ENCODE peak calls at places on chromosome 15, in ten cellular contexts. One of them, this sample, is unnamed.
A peak's percentile ranks its signal among the peaks of the same experiment; 100 is the strongest.

GRCh38 chr15:67462802-67463201 is 58.1 kb upstream of the C15orf61 start:
- DNase-seq in ELR: no peak
- DNase-seq in HTR-8/SVneo: no peak
- DNase-seq in body of pancreas: no peak
- DNase-seq in cardiac fibroblast: no peak
- DNase-seq in activated CD4-positive, alpha-beta T cell treated with anti-CD3 and anti-CD28 coated beads, Interleukin-2, amount 50 U/mL, for 24 hours: no peak
- DNase-seq in anterior cingulate cortex: no peak
- DNase-seq in NCI-H2171: no peak
- DNase-seq in A172: no peak
- DNase-seq in activated T-helper 1 cell treated with anti-CD3 and anti-CD28 coated beads, Interleukin-12 subunit alpha, Interleukin-12 subunit beta, Interleukin-2, Interleukin-4 antibody, amounts not matched to agents 30 ng/mL and 10 ng/mL and 1 ng/mL, durations not matched to agents 14 hours and 24 hours and 36 hours: no peak
- DNase-seq in this sample: no peak

GRCh38 chr15:65400760-65401606 is 21.8 kb downstream of the IGDCC4 start:
- DNase-seq in HTR-8/SVneo: peak; percentile 91
- DNase-seq in body of pancreas: peak; percentile 76
- DNase-seq in A172: peak; percentile 63
- DNase-seq in ELR: peak; percentile 79
- DNase-seq in activated T-helper 1 cell treated with anti-CD3 and anti-CD28 coated beads, Interleukin-12 subunit alpha, Interleukin-12 subunit beta, Interleukin-2, Interleukin-4 antibody, amounts not matched to agents 30 ng/mL and 10 ng/mL and 1 ng/mL, durations not matched to agents 14 hours and 24 hours and 36 hours: peak; percentile 21
- DNase-seq in anterior cingulate cortex: peak; percentile 34
- DNase-seq in NCI-H2171: peak; percentile 85
- DNase-seq in activated CD4-positive, alpha-beta T cell treated with anti-CD3 and anti-CD28 coated beads, Interleukin-2, amount 50 U/mL, for 24 hours: peak; percentile 17
- DNase-seq in cardiac fibroblast: peak; percentile 77
- DNase-seq in this sample: peak; percentile 83

GRCh38 chr15:90955911-90956310 is 1.2 kb downstream of the RCCD1 start:
- DNase-seq in body of pancreas: peak; percentile 57
- DNase-seq in HTR-8/SVneo: no peak
- DNase-seq in activated CD4-positive, alpha-beta T cell treated with anti-CD3 and anti-CD28 coated beads, Interleukin-2, amount 50 U/mL, for 24 hours: no peak
- DNase-seq in activated T-helper 1 cell treated with anti-CD3 and anti-CD28 coated beads, Interleukin-12 subunit alpha, Interleukin-12 subunit beta, Interleukin-2, Interleukin-4 antibody, amounts not matched to agents 30 ng/mL and 10 ng/mL and 1 ng/mL, durations not matched to agents 14 hours and 24 hours and 36 hours: no peak
- DNase-seq in anterior cingulate cortex: no peak
- DNase-seq in A172: no peak
- DNase-seq in ELR: no peak
- DNase-seq in cardiac fibroblast: no peak
- DNase-seq in NCI-H2171: peak; percentile 29
- DNase-seq in this sample: no peak

GRCh38 chr15:82748315-82748714 is 38.6 kb upstream of the AP3B2 start:
- DNase-seq in cardiac fibroblast: no peak
- DNase-seq in activated CD4-positive, alpha-beta T cell treated with anti-CD3 and anti-CD28 coated beads, Interleukin-2, amount 50 U/mL, for 24 hours: no peak
- DNase-seq in body of pancreas: no peak
- DNase-seq in NCI-H2171: no peak
- DNase-seq in HTR-8/SVneo: no peak
- DNase-seq in ELR: no peak
- DNase-seq in activated T-helper 1 cell treated with anti-CD3 and anti-CD28 coated beads, Interleukin-12 subunit alpha, Interleukin-12 subunit beta, Interleukin-2, Interleukin-4 antibody, amounts not matched to agents 30 ng/mL and 10 ng/mL and 1 ng/mL, durations not matched to agents 14 hours and 24 hours and 36 hours: no peak
- DNase-seq in anterior cingulate cortex: no peak
- DNase-seq in A172: no peak
- DNase-seq in this sample: no peak

GRCh38 chr15:39400002-39400401 is 180.9 kb upstream of the THBS1 start:
- DNase-seq in activated CD4-positive, alpha-beta T cell treated with anti-CD3 and anti-CD28 coated beads, Interleukin-2, amount 50 U/mL, for 24 hours: no peak
- DNase-seq in A172: no peak
- DNase-seq in anterior cingulate cortex: no peak
- DNase-seq in HTR-8/SVneo: no peak
- DNase-seq in cardiac fibroblast: no peak
- DNase-seq in ELR: no peak
- DNase-seq in NCI-H2171: no peak
- DNase-seq in body of pancreas: no peak
- DNase-seq in activated T-helper 1 cell treated with anti-CD3 and anti-CD28 coated beads, Interleukin-12 subunit alpha, Interleukin-12 subunit beta, Interleukin-2, Interleukin-4 antibody, amounts not matched to agents 30 ng/mL and 10 ng/mL and 1 ng/mL, durations not matched to agents 14 hours and 24 hours and 36 hours: no peak
- DNase-seq in this sample: peak; percentile 30

GRCh38 chr15:65066635-65067333 is 1.0 kb downstream of the RASL12 start:
- DNase-seq in activated T-helper 1 cell treated with anti-CD3 and anti-CD28 coated beads, Interleukin-12 subunit alpha, Interleukin-12 subunit beta, Interleukin-2, Interleukin-4 antibody, amounts not matched to agents 30 ng/mL and 10 ng/mL and 1 ng/mL, durations not matched to agents 14 hours and 24 hours and 36 hours: no peak
- DNase-seq in anterior cingulate cortex: no peak
- DNase-seq in cardiac fibroblast: no peak
- DNase-seq in A172: no peak
- DNase-seq in NCI-H2171: no peak
- DNase-seq in activated CD4-positive, alpha-beta T cell treated with anti-CD3 and anti-CD28 coated beads, Interleukin-2, amount 50 U/mL, for 24 hours: no peak
- DNase-seq in ELR: no peak
- DNase-seq in HTR-8/SVneo: no peak
- DNase-seq in body of pancreas: no peak
- DNase-seq in this sample: no peak

GRCh38 chr15:58676766-58677165 is 72.7 kb downstream of the ADAM10 start:
- DNase-seq in ELR: no peak
- DNase-seq in cardiac fibroblast: no peak
- DNase-seq in HTR-8/SVneo: no peak
- DNase-seq in anterior cingulate cortex: no peak
- DNase-seq in A172: no peak
- DNase-seq in body of pancreas: no peak
- DNase-seq in activated CD4-positive, alpha-beta T cell treated with anti-CD3 and anti-CD28 coated beads, Interleukin-2, amount 50 U/mL, for 24 hours: no peak
- DNase-seq in activated T-helper 1 cell treated with anti-CD3 and anti-CD28 coated beads, Interleukin-12 subunit alpha, Interleukin-12 subunit beta, Interleukin-2, Interleukin-4 antibody, amounts not matched to agents 30 ng/mL and 10 ng/mL and 1 ng/mL, durations not matched to agents 14 hours and 24 hours and 36 hours: no peak
- DNase-seq in NCI-H2171: no peak
- DNase-seq in this sample: no peak

GRCh38 chr15:68580026-68580882 is 1.5 kb downstream of the CORO2B start:
- DNase-seq in ELR: no peak
- DNase-seq in anterior cingulate cortex: no peak
- DNase-seq in A172: no peak
- DNase-seq in cardiac fibroblast: no peak
- DNase-seq in activated CD4-positive, alpha-beta T cell treated with anti-CD3 and anti-CD28 coated beads, Interleukin-2, amount 50 U/mL, for 24 hours: no peak
- DNase-seq in body of pancreas: no peak
- DNase-seq in NCI-H2171: no peak
- DNase-seq in activated T-helper 1 cell treated with anti-CD3 and anti-CD28 coated beads, Interleukin-12 subunit alpha, Interleukin-12 subunit beta, Interleukin-2, Interleukin-4 antibody, amounts not matched to agents 30 ng/mL and 10 ng/mL and 1 ng/mL, durations not matched to agents 14 hours and 24 hours and 36 hours: no peak
- DNase-seq in HTR-8/SVneo: no peak
- DNase-seq in this sample: peak; percentile 87

GRCh38 chr15:51492528-51492927 is 130.0 kb downstream of the DMXL2 start:
- DNase-seq in NCI-H2171: peak; percentile 64
- DNase-seq in anterior cingulate cortex: no peak
- DNase-seq in cardiac fibroblast: no peak
- DNase-seq in HTR-8/SVneo: no peak
- DNase-seq in ELR: no peak
- DNase-seq in A172: no peak
- DNase-seq in activated CD4-positive, alpha-beta T cell treated with anti-CD3 and anti-CD28 coated beads, Interleukin-2, amount 50 U/mL, for 24 hours: no peak
- DNase-seq in body of pancreas: no peak
- DNase-seq in activated T-helper 1 cell treated with anti-CD3 and anti-CD28 coated beads, Interleukin-12 subunit alpha, Interleukin-12 subunit beta, Interleukin-2, Interleukin-4 antibody, amounts not matched to agents 30 ng/mL and 10 ng/mL and 1 ng/mL, durations not matched to agents 14 hours and 24 hours and 36 hours: no peak
- DNase-seq in this sample: no peak

GRCh38 chr15:36879568-36880225 is 220.7 kb downstream of the MEIS2 start:
- DNase-seq in activated T-helper 1 cell treated with anti-CD3 and anti-CD28 coated beads, Interleukin-12 subunit alpha, Interleukin-12 subunit beta, Interleukin-2, Interleukin-4 antibody, amounts not matched to agents 30 ng/mL and 10 ng/mL and 1 ng/mL, durations not matched to agents 14 hours and 24 hours and 36 hours: no peak
- DNase-seq in NCI-H2171: no peak
- DNase-seq in activated CD4-positive, alpha-beta T cell treated with anti-CD3 and anti-CD28 coated beads, Interleukin-2, amount 50 U/mL, for 24 hours: no peak
- DNase-seq in anterior cingulate cortex: no peak
- DNase-seq in ELR: no peak
- DNase-seq in A172: no peak
- DNase-seq in cardiac fibroblast: no peak
- DNase-seq in HTR-8/SVneo: no peak
- DNase-seq in body of pancreas: no peak
- DNase-seq in this sample: no peak

GRCh38 chr15:59687831-59688230 is 1.3 kb downstream of the BNIP2 start:
- DNase-seq in NCI-H2171: no peak
- DNase-seq in activated T-helper 1 cell treated with anti-CD3 and anti-CD28 coated beads, Interleukin-12 subunit alpha, Interleukin-12 subunit beta, Interleukin-2, Interleukin-4 antibody, amounts not matched to agents 30 ng/mL and 10 ng/mL and 1 ng/mL, durations not matched to agents 14 hours and 24 hours and 36 hours: no peak
- DNase-seq in cardiac fibroblast: peak; percentile 56
- DNase-seq in activated CD4-positive, alpha-beta T cell treated with anti-CD3 and anti-CD28 coated beads, Interleukin-2, amount 50 U/mL, for 24 hours: peak; percentile 7
- DNase-seq in A172: peak; percentile 30
- DNase-seq in anterior cingulate cortex: no peak
- DNase-seq in ELR: peak; percentile 69
- DNase-seq in HTR-8/SVneo: no peak
- DNase-seq in body of pancreas: no peak
- DNase-seq in this sample: peak; percentile 86

GRCh38 chr15:83278191-83278590 is 6.3 kb downstream of the BNC1 start:
- DNase-seq in body of pancreas: no peak
- DNase-seq in HTR-8/SVneo: peak; percentile 24
- DNase-seq in activated CD4-positive, alpha-beta T cell treated with anti-CD3 and anti-CD28 coated beads, Interleukin-2, amount 50 U/mL, for 24 hours: no peak
- DNase-seq in anterior cingulate cortex: no peak
- DNase-seq in cardiac fibroblast: peak; percentile 55
- DNase-seq in A172: no peak
- DNase-seq in ELR: peak; percentile 75
- DNase-seq in activated T-helper 1 cell treated with anti-CD3 and anti-CD28 coated beads, Interleukin-12 subunit alpha, Interleukin-12 subunit beta, Interleukin-2, Interleukin-4 antibody, amounts not matched to agents 30 ng/mL and 10 ng/mL and 1 ng/mL, durations not matched to agents 14 hours and 24 hours and 36 hours: no peak
- DNase-seq in NCI-H2171: no peak
- DNase-seq in this sample: no peak